ENCODE peak calls at places on chromosomes 4 and X, in seven cellular contexts. Q is Calu3, L is foreskin melanocyte, H is COR-L47, M is progenitor cell of endocrine pancreas, K is SHP77, J is hippocampal formation. B is an unnamed sample.

GRCh38 chr4:185778307-185778706 is 33.7 kb downstream of the SORBS2 start:
- DNase-seq in Q (no peak), K (no peak), M (no peak), L (no peak), J (no peak), H (no peak), B (no peak)

GRCh38 chrX:50680990-50681389 is 133.0 kb downstream of the SHROOM4 start:
- DNase-seq in L (no peak), J (peak), Q (peak), K (peak), M (no peak), H (no peak), B (no peak)

GRCh38 chr4:67122029-67122428 is 423.3 kb downstream of the CENPC start:
- DNase-seq in M (no peak), J (no peak), H (peak), L (no peak), K (no peak), Q (peak), B (no peak)

GRCh38 chr4:120520761-120521160 is 401.8 kb downstream of the PRDM5 start:
- DNase-seq in J (no peak), H (no peak), Q (peak), M (no peak), L (no peak), K (no peak), B (no peak)

GRCh38 chrX:74063426-74064155 is 240.4 kb upstream of the ZCCHC13 start:
- DNase-seq in J (no peak), H (no peak), K (no peak), Q (no peak), L (no peak), M (no peak), B (no peak)

GRCh38 chr4:161564230-161564834 is 599.5 kb downstream of the FSTL5 start:
- DNase-seq in H (peak), L (no peak), K (no peak), M (no peak), Q (no peak), J (peak), B (no peak)

GRCh38 chr4:108385076-108385475 is 216.3 kb upstream of the LEF1 start:
- DNase-seq in J (no peak), K (no peak), Q (no peak), H (no peak), M (no peak), L (no peak), B (no peak)

GRCh38 chr4:24312261-24312913 is 272.0 kb downstream of the DHX15 start:
- DNase-seq in K (no peak), M (no peak), H (no peak), J (no peak), Q (no peak), L (no peak), B (no peak)

GRCh38 chrX:2967998-2968909 is 38.1 kb upstream of the ARSH start:
- DNase-seq in M (no peak), K (no peak), L (peak), Q (no peak), H (no peak), J (peak), B (peak)

GRCh38 chr4:113378836-113379235 is 329.4 kb downstream of the ANK2 start:
- DNase-seq in Q (no peak), K (no peak), J (no peak), M (no peak), H (no peak), L (no peak), B (no peak)